ENCODE peak calls at places on chromosomes 4 and X, in ten cellular contexts. Q is IMR-90, I is colonic mucosa, M is cardiac muscle cell, S is heart left ventricle, B is endodermal cell, R is neuronal stem cell, O is psoas muscle, N is mammary epithelial cell, D is tibial nerve. E is an unnamed sample.
A peak's percentile ranks its signal among the peaks of the same experiment; 100 is the strongest.

GRCh38 chrX:44675364-44676024 is 132.8 kb upstream of the FUNDC1 start:
- DNase-seq in Q (peak; percentile 91), I (no peak), M (peak; percentile 92), S (peak; percentile 57), B (peak; percentile 38), R (no peak), O (peak; percentile 57), N (peak; percentile 98), D (peak; percentile 13), E (peak; percentile 26)

GRCh38 chr4:73704314-73705055 is 35.9 kb upstream of the CXCL8 start:
- DNase-seq in Q (peak; percentile 100), I (peak; percentile 46), M (peak; percentile 99), S (peak; percentile 46), B (no peak), R (no peak), O (peak; percentile 15), N (peak; percentile 99), D (peak; percentile 43), E (no peak)

GRCh38 chr4:144627663-144628076 is 18.3 kb upstream of the HHIP start:
- DNase-seq in Q (peak; percentile 73), I (no peak), M (peak; percentile 62), S (no peak), B (no peak), R (no peak), O (no peak), N (peak; percentile 72), D (no peak), E (no peak)

GRCh38 chr4:123418486-123418931 is 21.9 kb downstream of the SPRY1 start:
- DNase-seq in Q (peak; percentile 92), I (no peak), M (peak; percentile 95), S (no peak), B (peak; percentile 87), R (peak; percentile 85), O (no peak), N (peak; percentile 93), D (no peak), E (no peak)

GRCh38 chrX:108453841-108454240 is 14.2 kb downstream of the COL4A5 start:
- DNase-seq in Q (no peak), I (no peak), M (peak; percentile 23), S (no peak), B (no peak), R (no peak), O (no peak), N (no peak), D (no peak), E (no peak)

GRCh38 chrX:28649541-28649940 is 62.3 kb downstream of the IL1RAPL1 start:
- DNase-seq in Q (peak; percentile 30), I (no peak), M (no peak), S (no peak), B (no peak), R (no peak), O (no peak), N (no peak), D (no peak), E (no peak)

GRCh38 chr4:183987987-183988392 is 82.9 kb downstream of the STOX2 start:
- DNase-seq in Q (peak; percentile 95), I (peak; percentile 58), M (peak; percentile 87), S (peak; percentile 82), B (peak; percentile 79), R (peak; percentile 83), O (peak; percentile 59), N (peak; percentile 86), D (peak; percentile 40), E (peak; percentile 44)

GRCh38 chr4:106809083-106809482 is 227.0 kb downstream of the DKK2 start:
- DNase-seq in Q (peak; percentile 25), I (no peak), M (peak; percentile 67), S (no peak), B (no peak), R (no peak), O (no peak), N (peak; percentile 48), D (no peak), E (no peak)

GRCh38 chr4:38605794-38606586 is 58.0 kb upstream of the KLF3 start:
- DNase-seq in Q (no peak), I (peak; percentile 58), M (no peak), S (no peak), B (no peak), R (peak; percentile 9), O (no peak), N (no peak), D (no peak), E (no peak)

GRCh38 chrX:119606508-119607389 is 525 bp upstream of the NKRF start:
- DNase-seq in Q (peak; percentile 49), I (no peak), M (peak; percentile 52), S (no peak), B (no peak), R (no peak), O (no peak), N (no peak), D (no peak), E (no peak)

GRCh38 chr4:151227731-151228130 is 49.2 kb upstream of the PRSS48 start:
- DNase-seq in Q (peak; percentile 78), I (no peak), M (peak; percentile 97), S (peak; percentile 67), B (no peak), R (no peak), O (peak; percentile 59), N (peak; percentile 84), D (peak; percentile 66), E (peak; percentile 69)

GRCh38 chr4:15779336-15779735 is 1.2 kb downstream of the CD38 start:
- DNase-seq in Q (peak; percentile 53), I (peak; percentile 56), M (peak; percentile 87), S (peak; percentile 69), B (peak; percentile 75), R (peak; percentile 36), O (peak; percentile 43), N (peak; percentile 62), D (no peak), E (peak; percentile 58)

GRCh38 chr4:15778742-15779231 is 659 bp downstream of the CD38 start:
- DNase-seq in Q (no peak), I (peak; percentile 50), M (peak; percentile 32), S (peak; percentile 67), B (no peak), R (peak; percentile 8), O (peak; percentile 62), N (no peak), D (no peak), E (peak; percentile 18)

GRCh38 chr4:15778191-15778741 is at the start of gene CD38:
- DNase-seq in Q (no peak), I (peak; percentile 43), M (peak; percentile 20), S (peak; percentile 47), B (peak; percentile 78), R (peak; percentile 11), O (peak; percentile 33), N (no peak), D (no peak), E (peak; percentile 15)

GRCh38 chr4:15779789-15780188 is 1.7 kb downstream of the CD38 start:
- DNase-seq in Q (no peak), I (no peak), M (peak; percentile 17), S (no peak), B (no peak), R (no peak), O (no peak), N (peak; percentile 6), D (no peak), E (no peak)

DNA sequence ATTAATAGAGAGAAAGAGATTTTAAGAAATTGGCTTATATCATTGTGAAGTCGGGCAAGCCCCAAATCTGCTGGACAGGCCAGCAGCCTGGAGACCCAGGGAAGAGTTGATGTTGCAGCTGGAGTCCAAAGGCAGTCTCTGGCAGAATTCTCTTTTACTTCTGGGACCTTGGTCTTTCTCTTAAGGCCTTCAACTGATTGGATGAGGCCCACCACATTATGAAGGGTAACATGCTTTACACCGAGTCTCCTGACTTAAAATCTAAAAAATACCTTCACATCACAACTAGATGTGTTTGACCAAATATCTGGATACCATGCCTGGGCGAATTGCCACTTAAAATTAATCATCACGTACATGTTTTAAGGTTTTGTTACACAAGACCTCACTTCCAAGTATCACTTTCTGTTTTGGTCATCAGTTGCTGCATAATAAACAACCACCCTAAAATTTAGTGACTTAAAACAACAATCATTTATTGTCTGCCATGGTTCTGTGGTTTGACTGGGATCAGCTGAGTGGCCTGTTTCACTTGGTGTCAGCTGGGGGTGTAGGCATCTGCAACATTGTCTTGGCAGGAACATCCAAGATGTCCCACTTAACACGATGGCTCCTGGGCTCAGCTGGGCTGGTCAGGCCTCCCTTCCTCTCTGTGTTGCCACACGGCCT is 3.4 kb downstream of the CD38 start:
- DNase-seq in Q (no peak), I (no peak), M (peak; percentile 65), S (no peak), B (no peak), R (no peak), O (no peak), N (peak; percentile 35), D (no peak), E (no peak)
- H3K4me1 ChIP-seq in Q (no peaks in the 10 kb centered on the region), I (no peaks in the 10 kb centered on the region), M (no peaks in the 10 kb centered on the region), S (peaks cover 20% of the 10 kb centered on the region), B (no peaks in the 10 kb centered on the region), R (peaks cover 8% of the 10 kb centered on the region), O (peaks cover 20% of the 10 kb centered on the region), N (peaks cover 15% of the 10 kb centered on the region), D (peaks cover 21% of the 10 kb centered on the region), E (no peaks in the 10 kb centered on the region)

DNA sequence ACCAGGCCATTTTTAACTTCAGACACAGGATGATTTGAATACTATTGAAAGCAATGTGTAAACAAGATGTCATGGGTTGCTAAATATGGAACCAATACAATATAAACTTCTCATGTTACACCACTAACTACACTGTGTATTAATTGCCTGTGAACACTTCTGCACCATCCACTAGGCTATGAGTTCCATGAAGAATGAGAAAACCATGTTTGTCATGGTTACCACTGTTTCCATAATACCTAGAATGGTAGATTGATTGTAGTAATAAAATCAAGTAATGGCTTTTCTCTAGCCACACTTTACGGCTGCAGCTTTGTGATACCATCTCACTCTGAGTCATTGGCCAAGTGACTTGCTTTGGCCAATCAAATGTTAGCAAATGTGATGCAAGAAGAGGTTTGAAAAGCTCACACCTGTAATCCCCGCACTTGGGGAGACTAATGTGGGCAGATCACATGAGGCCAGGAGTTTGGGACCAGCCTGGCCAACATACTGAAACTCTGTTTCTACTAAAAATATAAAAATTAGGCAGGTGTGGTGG is 19.9 kb upstream of the CYBB start:
- DNase-seq in Q (no peak), I (no peak), M (no peak), S (no peak), B (no peak), R (no peak), O (no peak), N (no peak), D (no peak), E (no peak)
- H3K4me1 ChIP-seq in Q (no peaks in the 10 kb centered on the region), I (no peaks in the 10 kb centered on the region), M (no peaks in the 10 kb centered on the region), S (no peaks in the 10 kb centered on the region), B (no peaks in the 10 kb centered on the region), R (no peaks in the 10 kb centered on the region), O (no peaks in the 10 kb centered on the region), N (no peaks in the 10 kb centered on the region), D (no peaks in the 10 kb centered on the region), E (no peaks in the 10 kb centered on the region)

GRCh38 chr4:44056721-44057151 is 391.9 kb downstream of the KCTD8 start:
- DNase-seq in Q (no peak), I (no peak), M (no peak), S (no peak), B (peak; percentile 85), R (peak; percentile 3), O (no peak), N (no peak), D (no peak), E (no peak)
- H3K4me1 ChIP-seq in Q (no peaks in the 10 kb centered on the region), I (no peaks in the 10 kb centered on the region), M (no peaks in the 10 kb centered on the region), S (no peaks in the 10 kb centered on the region), B (peaks cover 8% of the 10 kb centered on the region), R (no peaks in the 10 kb centered on the region), O (no peaks in the 10 kb centered on the region), N (no peaks in the 10 kb centered on the region), D (no peaks in the 10 kb centered on the region), E (no peaks in the 10 kb centered on the region)

GRCh38 chr4:147814334-147814733 is 82.4 kb downstream of the ARHGAP10 start:
- DNase-seq in Q (no peak), I (no peak), M (no peak), S (no peak), B (no peak), R (no peak), O (no peak), N (peak; percentile 70), D (no peak), E (no peak)
- H3K4me1 ChIP-seq in Q (peaks cover 4% of the 10 kb centered on the region), I (no peaks in the 10 kb centered on the region), M (no peaks in the 10 kb centered on the region), S (peaks cover 87% of the 10 kb centered on the region), B (peaks cover 14% of the 10 kb centered on the region), R (no peaks in the 10 kb centered on the region), O (peaks cover 64% of the 10 kb centered on the region), N (peaks cover 16% of the 10 kb centered on the region), D (peaks cover 95% of the 10 kb centered on the region), E (peaks cover 100% of the 10 kb centered on the region)

E was measured in heart right ventricle.